ENCODE peak calls at places on chromosome 13, in five cellular contexts. One of them, this sample, is unnamed.

GRCh38 chr13:26473571-26474230 is 83.8 kb upstream of the WASF3 start:
- DNase-seq in mesendoderm: no peak
- DNase-seq in T1000: no peak
- DNase-seq in amniotic stem cell: no peak
- DNase-seq in stomach: no peak
- DNase-seq in this sample: no peak

GRCh38 chr13:35930665-35931631 is 200.2 kb downstream of the DCLK1 start:
- DNase-seq in T1000: no peak
- DNase-seq in stomach: no peak
- DNase-seq in mesendoderm: no peak
- DNase-seq in amniotic stem cell: no peak
- DNase-seq in this sample: no peak

GRCh38 chr13:108780706-108781105 is 151.3 kb downstream of the MYO16 start:
- DNase-seq in amniotic stem cell: no peak
- DNase-seq in mesendoderm: peak
- DNase-seq in stomach: no peak
- DNase-seq in T1000: no peak
- DNase-seq in this sample: no peak

GRCh38 chr13:112606125-112607001 is 18.4 kb upstream of the TUBGCP3 start:
- DNase-seq in mesendoderm: peak
- DNase-seq in amniotic stem cell: peak
- DNase-seq in T1000: peak
- DNase-seq in stomach: peak
- DNase-seq in this sample: peak

GRCh38 chr13:43831088-43831487 is 44.3 kb upstream of the ENOX1 start:
- DNase-seq in stomach: no peak
- DNase-seq in T1000: no peak
- DNase-seq in amniotic stem cell: peak
- DNase-seq in mesendoderm: no peak
- DNase-seq in this sample: no peak

GRCh38 chr13:51829236-51829899 is 15.6 kb downstream of the TMEM272 start:
- DNase-seq in mesendoderm: no peak
- DNase-seq in stomach: no peak
- DNase-seq in T1000: no peak
- DNase-seq in amniotic stem cell: no peak
- DNase-seq in this sample: no peak

GRCh38 chr13:73835138-73835721 is 299.0 kb downstream of the KLF12 start:
- DNase-seq in amniotic stem cell: no peak
- DNase-seq in stomach: no peak
- DNase-seq in mesendoderm: peak
- DNase-seq in T1000: no peak
- DNase-seq in this sample: no peak

GRCh38 chr13:41780736-41781708 is 179.9 kb downstream of the VWA8 start:
- DNase-seq in amniotic stem cell: peak
- DNase-seq in T1000: no peak
- DNase-seq in mesendoderm: no peak
- DNase-seq in stomach: no peak
- DNase-seq in this sample: peak